ENCODE peak calls at places on chromosomes 12 and 14, in ten cellular contexts. One of them, this sample, is unnamed.

GRCh38 chr14:59221558-59221957 is 33.1 kb downstream of the DAAM1 start:
- DNase-seq in type B pancreatic cell: no peak
- DNase-seq in naive thymus-derived CD4-positive, alpha-beta T cell: no peak
- DNase-seq in cardiac fibroblast: no peak
- DNase-seq in fibroblast of pulmonary artery: no peak
- DNase-seq in BJ: no peak
- DNase-seq in IMR-90: peak
- DNase-seq in sciatic nerve: no peak
- DNase-seq in T follicular helper cell: no peak
- DNase-seq in EH: peak
- DNase-seq in this sample: no peak

GRCh38 chr12:72511906-72512305 is 239.7 kb downstream of the TRHDE start:
- DNase-seq in IMR-90: peak
- DNase-seq in EH: peak
- DNase-seq in fibroblast of pulmonary artery: peak
- DNase-seq in BJ: peak
- DNase-seq in type B pancreatic cell: no peak
- DNase-seq in T follicular helper cell: no peak
- DNase-seq in naive thymus-derived CD4-positive, alpha-beta T cell: no peak
- DNase-seq in sciatic nerve: no peak
- DNase-seq in cardiac fibroblast: no peak
- DNase-seq in this sample: no peak

GRCh38 chr14:100737526-100737925 is 10.8 kb downstream of the DLK1 start:
- DNase-seq in T follicular helper cell: no peak
- DNase-seq in cardiac fibroblast: no peak
- DNase-seq in sciatic nerve: peak
- DNase-seq in naive thymus-derived CD4-positive, alpha-beta T cell: no peak
- DNase-seq in type B pancreatic cell: no peak
- DNase-seq in IMR-90: no peak
- DNase-seq in fibroblast of pulmonary artery: no peak
- DNase-seq in BJ: no peak
- DNase-seq in EH: no peak
- DNase-seq in this sample: no peak

GRCh38 chr14:25484194-25484593 is 434.2 kb upstream of the STXBP6 start:
- DNase-seq in cardiac fibroblast: no peak
- DNase-seq in T follicular helper cell: no peak
- DNase-seq in sciatic nerve: no peak
- DNase-seq in naive thymus-derived CD4-positive, alpha-beta T cell: no peak
- DNase-seq in EH: no peak
- DNase-seq in type B pancreatic cell: no peak
- DNase-seq in IMR-90: no peak
- DNase-seq in fibroblast of pulmonary artery: no peak
- DNase-seq in BJ: no peak
- DNase-seq in this sample: no peak

GRCh38 chr12:81136519-81136918 is 58.6 kb downstream of the ACSS3 start:
- DNase-seq in fibroblast of pulmonary artery: no peak
- DNase-seq in T follicular helper cell: no peak
- DNase-seq in naive thymus-derived CD4-positive, alpha-beta T cell: no peak
- DNase-seq in sciatic nerve: no peak
- DNase-seq in EH: no peak
- DNase-seq in type B pancreatic cell: no peak
- DNase-seq in BJ: no peak
- DNase-seq in cardiac fibroblast: no peak
- DNase-seq in IMR-90: no peak
- DNase-seq in this sample: no peak

GRCh38 chr14:92348154-92348553 is 25.2 kb downstream of the SLC24A4 start:
- DNase-seq in BJ: no peak
- DNase-seq in fibroblast of pulmonary artery: no peak
- DNase-seq in EH: no peak
- DNase-seq in type B pancreatic cell: no peak
- DNase-seq in cardiac fibroblast: no peak
- DNase-seq in IMR-90: no peak
- DNase-seq in sciatic nerve: no peak
- DNase-seq in naive thymus-derived CD4-positive, alpha-beta T cell: no peak
- DNase-seq in T follicular helper cell: no peak
- DNase-seq in this sample: no peak

GRCh38 chr14:22428681-22429315 is 160.2 kb downstream of the DAD1 start:
- DNase-seq in IMR-90: peak
- DNase-seq in fibroblast of pulmonary artery: peak
- DNase-seq in EH: peak
- DNase-seq in sciatic nerve: no peak
- DNase-seq in cardiac fibroblast: peak
- DNase-seq in naive thymus-derived CD4-positive, alpha-beta T cell: no peak
- DNase-seq in BJ: no peak
- DNase-seq in type B pancreatic cell: no peak
- DNase-seq in T follicular helper cell: no peak
- DNase-seq in this sample: no peak

GRCh38 chr12:93682846-93683261 is 5.7 kb downstream of the CRADD start:
- DNase-seq in naive thymus-derived CD4-positive, alpha-beta T cell: no peak
- DNase-seq in sciatic nerve: no peak
- DNase-seq in T follicular helper cell: no peak
- DNase-seq in fibroblast of pulmonary artery: no peak
- DNase-seq in EH: no peak
- DNase-seq in BJ: no peak
- DNase-seq in IMR-90: no peak
- DNase-seq in cardiac fibroblast: no peak
- DNase-seq in type B pancreatic cell: no peak
- DNase-seq in this sample: no peak

GRCh38 chr14:84006643-84007137 is 1523.3 kb upstream of the FLRT2 start:
- DNase-seq in EH: no peak
- DNase-seq in BJ: no peak
- DNase-seq in fibroblast of pulmonary artery: peak
- DNase-seq in naive thymus-derived CD4-positive, alpha-beta T cell: no peak
- DNase-seq in T follicular helper cell: no peak
- DNase-seq in cardiac fibroblast: peak
- DNase-seq in sciatic nerve: peak
- DNase-seq in IMR-90: no peak
- DNase-seq in type B pancreatic cell: no peak
- DNase-seq in this sample: no peak

GRCh38 chr12:101050631-101051030 is 159.4 kb downstream of the SLC5A8 start:
- DNase-seq in EH: peak
- DNase-seq in type B pancreatic cell: no peak
- DNase-seq in fibroblast of pulmonary artery: no peak
- DNase-seq in IMR-90: peak
- DNase-seq in cardiac fibroblast: no peak
- DNase-seq in BJ: no peak
- DNase-seq in sciatic nerve: no peak
- DNase-seq in T follicular helper cell: no peak
- DNase-seq in naive thymus-derived CD4-positive, alpha-beta T cell: no peak
- DNase-seq in this sample: no peak

GRCh38 chr12:42010715-42011114 is 134.0 kb downstream of the GXYLT1 start:
- DNase-seq in cardiac fibroblast: no peak
- DNase-seq in EH: no peak
- DNase-seq in sciatic nerve: no peak
- DNase-seq in BJ: no peak
- DNase-seq in type B pancreatic cell: no peak
- DNase-seq in naive thymus-derived CD4-positive, alpha-beta T cell: no peak
- DNase-seq in T follicular helper cell: no peak
- DNase-seq in IMR-90: no peak
- DNase-seq in fibroblast of pulmonary artery: no peak
- DNase-seq in this sample: no peak

GRCh38 chr12:113889076-113889475 is 77.0 kb downstream of the RBM19 start:
- DNase-seq in type B pancreatic cell: no peak
- DNase-seq in sciatic nerve: no peak
- DNase-seq in BJ: no peak
- DNase-seq in naive thymus-derived CD4-positive, alpha-beta T cell: no peak
- DNase-seq in cardiac fibroblast: no peak
- DNase-seq in fibroblast of pulmonary artery: no peak
- DNase-seq in EH: peak
- DNase-seq in T follicular helper cell: no peak
- DNase-seq in IMR-90: peak
- DNase-seq in this sample: no peak

This sample was measured in vagina.